ENCODE peak calls at places on chromosomes 2 and 18, in eight cellular contexts. One of them, this sample, is unnamed.

GRCh38 chr2:158489366-158490112 is 32.8 kb downstream of the PKP4 start:
- DNase-seq in endothelial cell: no peak
- DNase-seq in astrocyte of the spinal cord: no peak
- DNase-seq in left lung: no peak
- DNase-seq in mesendoderm: peak
- DNase-seq in NCI-H1930: no peak
- DNase-seq in H7: peak
- DNase-seq in anterior cingulate cortex: no peak
- DNase-seq in this sample: no peak

GRCh38 chr18:11488175-11488574 is 121.2 kb upstream of the SLC35G4 start:
- DNase-seq in endothelial cell: no peak
- DNase-seq in left lung: no peak
- DNase-seq in mesendoderm: no peak
- DNase-seq in H7: no peak
- DNase-seq in anterior cingulate cortex: no peak
- DNase-seq in NCI-H1930: no peak
- DNase-seq in astrocyte of the spinal cord: no peak
- DNase-seq in this sample: no peak

GRCh38 chr2:33929467-33929866 is 330.4 kb upstream of the FAM98A start:
- DNase-seq in left lung: no peak
- DNase-seq in H7: no peak
- DNase-seq in endothelial cell: no peak
- DNase-seq in anterior cingulate cortex: no peak
- DNase-seq in astrocyte of the spinal cord: no peak
- DNase-seq in NCI-H1930: no peak
- DNase-seq in mesendoderm: no peak
- DNase-seq in this sample: no peak

GRCh38 chr2:51789908-51790307 is 758.0 kb upstream of the NRXN1 start:
- DNase-seq in left lung: no peak
- DNase-seq in mesendoderm: no peak
- DNase-seq in anterior cingulate cortex: no peak
- DNase-seq in H7: no peak
- DNase-seq in astrocyte of the spinal cord: no peak
- DNase-seq in endothelial cell: no peak
- DNase-seq in NCI-H1930: no peak
- DNase-seq in this sample: no peak

GRCh38 chr2:135651717-135652116 is 89.9 kb upstream of the UBXN4 start:
- DNase-seq in anterior cingulate cortex: no peak
- DNase-seq in H7: peak
- DNase-seq in NCI-H1930: no peak
- DNase-seq in mesendoderm: no peak
- DNase-seq in endothelial cell: no peak
- DNase-seq in astrocyte of the spinal cord: no peak
- DNase-seq in left lung: no peak
- DNase-seq in this sample: no peak

GRCh38 chr18:35637226-35637625 is 55.7 kb downstream of the GALNT1 start:
- DNase-seq in H7: no peak
- DNase-seq in anterior cingulate cortex: no peak
- DNase-seq in endothelial cell: no peak
- DNase-seq in left lung: no peak
- DNase-seq in NCI-H1930: no peak
- DNase-seq in astrocyte of the spinal cord: no peak
- DNase-seq in mesendoderm: no peak
- DNase-seq in this sample: no peak

GRCh38 chr2:134491022-134491421 is 227.8 kb downstream of the TMEM163 start:
- DNase-seq in mesendoderm: no peak
- DNase-seq in anterior cingulate cortex: no peak
- DNase-seq in astrocyte of the spinal cord: no peak
- DNase-seq in left lung: no peak
- DNase-seq in H7: no peak
- DNase-seq in NCI-H1930: no peak
- DNase-seq in endothelial cell: no peak
- DNase-seq in this sample: no peak

GRCh38 chr18:32308493-32309120 is 118.8 kb downstream of the MEP1B start:
- DNase-seq in astrocyte of the spinal cord: peak
- DNase-seq in mesendoderm: peak
- DNase-seq in anterior cingulate cortex: no peak
- DNase-seq in left lung: no peak
- DNase-seq in NCI-H1930: no peak
- DNase-seq in H7: no peak
- DNase-seq in endothelial cell: no peak
- DNase-seq in this sample: peak

GRCh38 chr18:59861009-59861408 is 38.8 kb upstream of the PMAIP1 start:
- DNase-seq in endothelial cell: no peak
- DNase-seq in NCI-H1930: no peak
- DNase-seq in astrocyte of the spinal cord: no peak
- DNase-seq in H7: no peak
- DNase-seq in anterior cingulate cortex: no peak
- DNase-seq in mesendoderm: no peak
- DNase-seq in left lung: no peak
- DNase-seq in this sample: no peak

This sample was measured in Caki2.